ENCODE peak calls at places on chromosomes 3 and 15, in seven cellular contexts. K, Q, E, R, Z, U and Y are unnamed samples.

GRCh38 chr15:99149366-99149765 is 44.5 kb downstream of the SYNM start:
- DNase-seq in K (no peak), Q (no peak), E (no peak), R (no peak), Z (no peak), U (no peak), Y (no peak)

GRCh38 chr3:192482809-192483208 is 244.5 kb downstream of the FGF12 start:
- DNase-seq in K (no peak), Q (no peak), E (no peak), R (no peak), Z (no peak), U (no peak), Y (no peak)

GRCh38 chr3:64880926-64881325 is 193.1 kb upstream of the ADAMTS9 start:
- DNase-seq in K (no peak), Q (no peak), E (no peak), R (no peak), Z (no peak), U (no peak), Y (no peak)

GRCh38 chr3:62379206-62379834 is 6.0 kb upstream of the FEZF2 start:
- DNase-seq in K (no peak), Q (peak; percentile 85), E (no peak), R (no peak), Z (peak; percentile 22), U (no peak), Y (no peak)

GRCh38 chr3:183132409-183132808 is 30.1 kb downstream of the LAMP3 start:
- DNase-seq in K (no peak), Q (no peak), E (no peak), R (no peak), Z (no peak), U (no peak), Y (no peak)

GRCh38 chr3:65484964-65485363 is 553.8 kb downstream of the MAGI1 start:
- DNase-seq in K (no peak), Q (no peak), E (no peak), R (no peak), Z (no peak), U (no peak), Y (no peak)

GRCh38 chr3:30708472-30708871 is 102.1 kb downstream of the TGFBR2 start:
- DNase-seq in K (no peak), Q (no peak), E (no peak), R (no peak), Z (no peak), U (no peak), Y (no peak)

GRCh38 chr3:133988631-133989161 is 41.0 kb downstream of the SLCO2A1 start:
- DNase-seq in K (no peak), Q (peak; percentile 71), E (no peak), R (no peak), Z (no peak), U (no peak), Y (no peak)

GRCh38 chr3:69203631-69204314 is 81.4 kb upstream of the LMOD3 start:
- DNase-seq in K (no peak), Q (no peak), E (no peak), R (no peak), Z (no peak), U (no peak), Y (no peak)

GRCh38 chr3:71395927-71396695 is 187.4 kb downstream of the FOXP1 start:
- DNase-seq in K (no peak), Q (no peak), E (no peak), R (no peak), Z (no peak), U (no peak), Y (no peak)

GRCh38 chr3:161644871-161645636 is 148.4 kb downstream of the OTOL1 start:
- DNase-seq in K (no peak), Q (no peak), E (no peak), R (no peak), Z (no peak), U (no peak), Y (no peak)

GRCh38 chr3:33624756-33625155 is 93.3 kb downstream of the CLASP2 start:
- DNase-seq in K (no peak), Q (no peak), E (no peak), R (no peak), Z (no peak), U (no peak), Y (no peak)

GRCh38 chr3:130227540-130227939 is 117.9 kb upstream of the COL6A5 start:
- DNase-seq in K (no peak), Q (no peak), E (no peak), R (no peak), Z (no peak), U (no peak), Y (no peak)

GRCh38 chr15:62773369-62774165 is 269.0 kb upstream of the TPM1 start:
- DNase-seq in K (no peak), Q (no peak), E (no peak), R (no peak), Z (no peak), U (no peak), Y (no peak)

GRCh38 chr3:23738946-23739345 is 66.8 kb upstream of the UBE2E1 start:
- DNase-seq in K (no peak), Q (no peak), E (peak; percentile 74), R (no peak), Z (no peak), U (no peak), Y (no peak)

GRCh38 chr15:63971904-63972303 is 74.4 kb downstream of the DAPK2 start:
- DNase-seq in K (no peak), Q (no peak), E (no peak), R (no peak), Z (no peak), U (no peak), Y (no peak)

GRCh38 chr3:122560680-122561079 is 3.4 kb downstream of the PARP9 start:
- DNase-seq in K (peak; percentile 62), Q (peak; percentile 78), E (peak; percentile 51), R (peak; percentile 58), Z (peak; percentile 52), U (peak; percentile 47), Y (peak; percentile 60)

GRCh38 chr3:39812537-39812936 is 3.1 kb downstream of the MYRIP start:
- DNase-seq in K (no peak), Q (peak; percentile 60), E (no peak), R (peak; percentile 6), Z (peak; percentile 31), U (peak; percentile 12), Y (no peak)

GRCh38 chr3:3893590-3893989 is 94.4 kb downstream of the LRRN1 start:
- DNase-seq in K (no peak), Q (no peak), E (no peak), R (no peak), Z (no peak), U (no peak), Y (no peak)

DNA sequence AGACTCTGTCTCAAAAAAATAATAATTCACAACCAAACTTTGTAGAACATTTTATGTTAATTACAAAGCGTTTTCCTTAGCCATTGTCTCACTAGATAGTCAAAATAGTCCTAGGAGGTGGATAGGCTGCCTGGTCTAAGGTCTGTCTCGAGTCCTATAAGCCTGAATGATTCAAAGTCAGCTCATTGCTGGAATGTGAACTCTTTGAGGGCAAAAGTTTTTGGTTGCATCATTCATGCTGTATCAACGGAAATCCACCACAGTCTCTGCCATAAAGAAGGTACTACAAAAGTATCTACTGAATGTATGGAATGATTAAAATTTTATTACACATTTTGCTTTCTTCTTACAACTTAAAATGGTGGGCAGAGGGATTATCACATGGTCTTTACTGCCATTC is 387.3 kb upstream of the RARB start:
- DNase-seq in K (no peak), Q (no peak), E (no peak), R (no peak), Z (no peak), U (no peak), Y (no peak)
- TF ChIP-seq REST in K (no peak), Q (no peak), E (no peak), R (no peak), Z (no peak), U (no peak), Y (no peak)

GRCh38 chr15:51731549-51732267 is 5.7 kb downstream of the LYSMD2 start:
- DNase-seq in K (no peak), Q (peak; percentile 15), E (no peak), R (no peak), Z (no peak), U (no peak), Y (peak; percentile 84)
- TF ChIP-seq POLR2AphosphoS5 in K (no peak), Q (no peak), E (no peak), R (no peak), Z (no peak), U (no peak), Y (peak; percentile 37)

GRCh38 chr15:72198410-72199270 is 1.1 kb upstream of the GRAMD2A start:
- DNase-seq in K (no peak), Q (peak; percentile 20), E (no peak), R (no peak), Z (no peak), U (no peak), Y (peak; percentile 8)

GRCh38 chr15:72201346-72202029 is 3.9 kb upstream of the GRAMD2A start:
- DNase-seq in K (no peak), Q (no peak), E (no peak), R (no peak), Z (no peak), U (no peak), Y (no peak)

GRCh38 chr15:72202302-72202701 is 4.7 kb upstream of the GRAMD2A start:
- DNase-seq in K (no peak), Q (no peak), E (no peak), R (no peak), Z (no peak), U (no peak), Y (no peak)

GRCh38 chr15:72199721-72200212 is 2.2 kb upstream of the GRAMD2A start:
- DNase-seq in K (peak; percentile 68), Q (peak; percentile 83), E (peak; percentile 65), R (peak; percentile 76), Z (peak; percentile 87), U (peak; percentile 75), Y (peak; percentile 50)

DNA sequence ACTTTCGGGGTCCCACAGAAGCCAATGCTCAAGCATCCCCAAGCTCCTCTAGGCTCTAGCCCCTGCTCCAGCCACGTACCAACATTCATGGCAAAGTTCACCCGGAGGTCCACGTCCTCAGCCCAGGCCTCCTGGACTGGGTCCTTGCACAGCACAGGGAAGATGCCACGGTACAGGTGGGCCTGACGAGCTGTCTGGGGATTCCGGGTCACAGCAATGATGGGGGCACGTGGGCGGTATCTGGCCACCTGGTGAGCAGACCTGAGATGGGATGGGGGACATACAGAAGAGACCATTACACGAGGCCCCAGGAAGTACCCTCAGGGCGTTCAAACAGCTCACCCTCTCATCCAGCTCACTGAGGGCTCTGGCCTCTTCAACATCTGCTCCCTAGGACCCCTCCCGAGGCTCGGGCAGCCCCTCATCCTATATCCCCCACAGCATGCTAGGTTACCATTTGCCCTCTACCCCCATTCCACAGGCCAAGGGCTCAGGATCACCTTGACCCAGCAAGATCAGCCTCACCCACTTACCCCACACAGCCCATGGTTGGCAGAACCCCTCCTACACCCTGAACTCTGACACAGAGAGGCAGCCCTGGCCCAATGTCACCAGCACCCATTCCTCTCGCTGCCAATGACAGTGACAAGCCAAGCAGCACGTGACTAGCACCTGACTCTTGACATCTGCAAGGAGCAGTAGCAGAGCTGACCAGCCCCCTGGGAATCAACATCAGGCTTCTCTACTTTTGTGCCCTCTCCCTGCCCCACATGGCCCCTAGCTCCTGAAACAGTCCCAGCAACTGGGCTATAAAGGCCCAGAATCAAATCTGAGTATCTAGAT is 3.0 kb upstream of the GRAMD2A start:
- DNase-seq in K (no peak), Q (no peak), E (no peak), R (no peak), Z (no peak), U (no peak), Y (peak; percentile 3)
- H3K27ac ChIP-seq in K (no peak overlapping the region), Q (peak overlapping the region; percentile 66), E (peak overlapping the region; percentile 0), R (no peak overlapping the region), Z (peak overlapping the region; percentile 66), U (no peak overlapping the region), Y (no peak overlapping the region)

DNA sequence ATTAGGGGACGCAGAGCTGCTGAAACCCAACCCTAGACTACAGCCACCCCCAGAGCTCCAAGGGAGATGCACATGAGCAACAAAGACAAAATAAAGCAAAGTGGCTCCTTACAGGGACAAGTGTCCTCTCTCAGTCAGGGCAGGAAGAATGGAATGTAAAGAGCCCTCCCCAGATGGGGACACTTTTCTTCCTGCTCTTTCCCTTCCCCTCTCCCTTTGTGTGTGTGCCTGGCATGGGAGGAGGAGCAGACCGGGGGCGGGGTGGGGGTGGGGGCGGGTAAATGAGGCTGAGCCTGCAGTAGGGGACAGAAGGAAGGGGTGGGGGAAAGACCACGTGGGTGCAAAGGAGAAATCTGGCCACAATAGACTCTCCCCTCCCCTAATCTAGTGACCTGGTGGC is 37.4 kb downstream of the ACAA1 start:
- DNase-seq in K (no peak), Q (peak; percentile 39), E (no peak), R (no peak), Z (no peak), U (no peak), Y (no peak)
- TF ChIP-seq REST in K (no peak), Q (no peak), E (no peak), R (no peak), Z (no peak), U (no peak), Y (no peak)